ENCODE peak calls at places on chromosomes 1 and 21, in nine cellular contexts. W is A549, B is foreskin fibroblast, I is MM.1S, Y is neural progenitor cell, K is kidney epithelial cell, N is fibroblast of villous mesenchyme, C is thoracic aorta, O is cardiac fibroblast. D is an unnamed sample.

GRCh38 chr1:175839678-175840669 is 96.6 kb upstream of the TNR start:
- DNase-seq in W (no peak), B (no peak), I (no peak), Y (no peak), K (no peak), N (peak; percentile 54), C (no peak), O (no peak), D (no peak)

GRCh38 chr21:34344058-34344425 is 19.8 kb upstream of the KCNE2 start:
- DNase-seq in W (no peak), B (no peak), I (no peak), Y (no peak), K (no peak), N (no peak), C (no peak), O (no peak), D (no peak)

GRCh38 chr1:32817815-32818786 is 648 bp downstream of the S100PBP start:
- DNase-seq in W (peak; percentile 66), B (peak; percentile 43), I (peak; percentile 64), Y (peak; percentile 90), K (no peak), N (peak; percentile 52), C (peak; percentile 54), O (peak; percentile 59), D (peak; percentile 48)

GRCh38 chr1:167198518-167199133 is 22.1 kb upstream of the POU2F1 start:
- DNase-seq in W (no peak), B (no peak), I (no peak), Y (peak; percentile 71), K (no peak), N (no peak), C (no peak), O (no peak), D (no peak)

GRCh38 chr21:34845521-34846213 is 176.9 kb downstream of the CLIC6 start:
- DNase-seq in W (no peak), B (peak; percentile 54), I (peak; percentile 97), Y (no peak), K (peak; percentile 75), N (peak; percentile 76), C (no peak), O (peak; percentile 82), D (peak; percentile 88)

GRCh38 chr1:157117527-157118057 is 18.0 kb upstream of the ETV3L start:
- DNase-seq in W (no peak), B (no peak), I (no peak), Y (no peak), K (no peak), N (no peak), C (no peak), O (no peak), D (no peak)

GRCh38 chr1:47189844-47190562 is at the start of gene PDZK1IP1:
- DNase-seq in W (peak; percentile 55), B (peak; percentile 24), I (no peak), Y (peak; percentile 67), K (peak; percentile 90), N (peak; percentile 23), C (peak; percentile 89), O (peak; percentile 85), D (peak; percentile 79)

GRCh38 chr1:119279441-119280415 is 88.9 kb upstream of the HAO2 start:
- DNase-seq in W (peak; percentile 60), B (peak; percentile 75), I (no peak), Y (no peak), K (peak; percentile 59), N (peak; percentile 58), C (no peak), O (peak; percentile 82), D (peak; percentile 86)

GRCh38 chr1:158095737-158096335 is 84.9 kb upstream of the CD1D start:
- DNase-seq in W (peak; percentile 38), B (no peak), I (peak; percentile 48), Y (peak; percentile 61), K (no peak), N (peak; percentile 39), C (no peak), O (peak; percentile 51), D (peak; percentile 48)

GRCh38 chr1:65083263-65083896 is 64.6 kb upstream of the AK4 start:
- DNase-seq in W (no peak), B (no peak), I (no peak), Y (no peak), K (no peak), N (no peak), C (no peak), O (no peak), D (peak; percentile 56)

GRCh38 chr21:20253261-20253660 is 744.9 kb upstream of the NCAM2 start:
- DNase-seq in W (no peak), B (no peak), I (no peak), Y (no peak), K (no peak), N (no peak), C (no peak), O (no peak), D (no peak)

GRCh38 chr1:228149341-228150020 is at the start of gene GJC2:
- DNase-seq in W (no peak), B (no peak), I (no peak), Y (peak; percentile 63), K (no peak), N (peak; percentile 52), C (no peak), O (peak; percentile 61), D (no peak)

GRCh38 chr1:87151500-87152421 is 176.9 kb upstream of the LMO4 start:
- DNase-seq in W (no peak), B (no peak), I (peak; percentile 93), Y (peak; percentile 90), K (no peak), N (peak; percentile 76), C (no peak), O (peak; percentile 67), D (peak; percentile 63)
- H3K4me3 ChIP-seq in W (no peak overlapping the region), B (no peak overlapping the region), I (peak overlapping the region; percentile 52), Y (peak overlapping the region; percentile 21), K (peak overlapping the region; percentile 8), N (peak overlapping the region; percentile 44), C (peak overlapping the region; percentile 69), O (peak overlapping the region; percentile 24), D (peak overlapping the region; percentile 10)

GRCh38 chr1:229244091-229244490 is 26.8 kb upstream of the RAB4A start:
- DNase-seq in W (no peak), B (no peak), I (no peak), Y (no peak), K (no peak), N (no peak), C (no peak), O (no peak), D (no peak)
- TF ChIP-seq CTCF in W (no peak), B (no peak), I (no peak), Y (no peak), K (no peak), N (no peak), C (no peak), O (no peak), D (no peak)

GRCh38 chr1:210900079-210900478 is 233.9 kb downstream of the KCNH1 start:
- DNase-seq in W (no peak), B (no peak), I (no peak), Y (no peak), K (no peak), N (no peak), C (no peak), O (no peak), D (no peak)
- H3K4me3 ChIP-seq in W (no peak overlapping the region), B (no peak overlapping the region), I (no peak overlapping the region), Y (no peak overlapping the region), K (no peak overlapping the region), N (no peak overlapping the region), C (no peak overlapping the region), O (no peak overlapping the region), D (no peak overlapping the region)

DNA sequence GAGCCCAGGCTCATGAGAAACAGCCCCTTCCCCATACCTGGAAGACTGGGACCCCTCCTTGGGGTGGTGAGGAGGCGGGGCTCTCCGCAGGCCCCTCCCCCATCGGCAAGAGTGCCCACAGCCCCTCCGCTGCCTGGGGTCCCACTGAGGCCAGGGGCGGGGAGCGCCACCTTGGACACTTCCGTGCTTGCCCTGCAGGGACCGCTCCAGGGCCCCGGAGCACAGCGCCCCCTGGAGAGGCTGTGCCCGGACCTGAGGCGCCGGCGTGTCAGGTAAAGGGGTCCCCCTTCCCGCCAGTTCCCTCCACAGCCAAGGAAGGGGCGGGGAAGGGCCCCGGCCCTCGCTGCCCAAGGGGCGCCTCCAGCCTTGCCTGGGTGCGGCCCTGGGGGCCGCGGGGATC is 21.5 kb downstream of the INAVA start:
- DNase-seq in W (no peak), B (no peak), I (no peak), Y (peak; percentile 38), K (no peak), N (no peak), C (no peak), O (no peak), D (no peak)
- TF ChIP-seq CTCF in W (peak; percentile 27), B (no peak), I (peak; percentile 22), Y (peak; percentile 47), K (peak; percentile 43), N (no peak), C (no peak), O (no peak), D (no peak)

D was measured in fibroblast of mammary gland.